ENCODE peak calls at places on chromosomes 3 and 15, in seven cellular contexts. One of them, this sample, is unnamed.

GRCh38 chr3:134197681-134198261 is 52.9 kb downstream of the RYK start:
- ATAC-seq in PC-3: peak
- ATAC-seq in A549: peak
- ATAC-seq in heart left ventricle: peak
- ATAC-seq in pancreas: peak
- ATAC-seq in RWPE2: peak
- ATAC-seq in right cardiac atrium: peak
- ATAC-seq in this sample: no peak

GRCh38 chr15:48602358-48603122 is 43.0 kb downstream of the FBN1 start:
- ATAC-seq in PC-3: no peak
- ATAC-seq in A549: no peak
- ATAC-seq in heart left ventricle: peak
- ATAC-seq in pancreas: no peak
- ATAC-seq in RWPE2: peak
- ATAC-seq in right cardiac atrium: peak
- ATAC-seq in this sample: peak

GRCh38 chr15:67199881-67200763 is 54.3 kb downstream of the AAGAB start:
- ATAC-seq in PC-3: no peak
- ATAC-seq in A549: no peak
- ATAC-seq in heart left ventricle: peak
- ATAC-seq in pancreas: peak
- ATAC-seq in RWPE2: no peak
- ATAC-seq in right cardiac atrium: no peak
- ATAC-seq in this sample: no peak

GRCh38 chr15:77589839-77590238 is 42.9 kb downstream of the LINGO1 start:
- ATAC-seq in PC-3: no peak
- ATAC-seq in A549: no peak
- ATAC-seq in heart left ventricle: peak
- ATAC-seq in pancreas: peak
- ATAC-seq in RWPE2: peak
- ATAC-seq in right cardiac atrium: peak
- ATAC-seq in this sample: no peak

GRCh38 chr3:127001486-127002194 is 18.7 kb downstream of the PLXNA1 start:
- ATAC-seq in PC-3: no peak
- ATAC-seq in A549: no peak
- ATAC-seq in heart left ventricle: no peak
- ATAC-seq in pancreas: no peak
- ATAC-seq in RWPE2: peak
- ATAC-seq in right cardiac atrium: no peak
- ATAC-seq in this sample: no peak

GRCh38 chr15:62845239-62846126 is 197.1 kb upstream of the TPM1 start:
- ATAC-seq in PC-3: peak
- ATAC-seq in A549: peak
- ATAC-seq in heart left ventricle: no peak
- ATAC-seq in pancreas: no peak
- ATAC-seq in RWPE2: peak
- ATAC-seq in right cardiac atrium: no peak
- ATAC-seq in this sample: no peak

GRCh38 chr15:70440416-70441138 is 322.8 kb downstream of the UACA start:
- ATAC-seq in PC-3: no peak
- ATAC-seq in A549: no peak
- ATAC-seq in heart left ventricle: no peak
- ATAC-seq in pancreas: no peak
- ATAC-seq in RWPE2: no peak
- ATAC-seq in right cardiac atrium: no peak
- ATAC-seq in this sample: no peak

GRCh38 chr15:38351466-38351865 is 98.8 kb downstream of the SPRED1 start:
- ATAC-seq in PC-3: no peak
- ATAC-seq in A549: no peak
- ATAC-seq in heart left ventricle: no peak
- ATAC-seq in pancreas: no peak
- ATAC-seq in RWPE2: no peak
- ATAC-seq in right cardiac atrium: no peak
- ATAC-seq in this sample: no peak

GRCh38 chr15:41919954-41920538 is 26.2 kb upstream of the SPTBN5 start:
- ATAC-seq in PC-3: no peak
- ATAC-seq in A549: no peak
- ATAC-seq in heart left ventricle: peak
- ATAC-seq in pancreas: peak
- ATAC-seq in RWPE2: no peak
- ATAC-seq in right cardiac atrium: peak
- ATAC-seq in this sample: peak

GRCh38 chr3:66441124-66441523 is 59.7 kb downstream of the LRIG1 start:
- ATAC-seq in PC-3: no peak
- ATAC-seq in A549: no peak
- ATAC-seq in heart left ventricle: no peak
- ATAC-seq in pancreas: no peak
- ATAC-seq in RWPE2: peak
- ATAC-seq in right cardiac atrium: no peak
- ATAC-seq in this sample: no peak

GRCh38 chr3:197103766-197104165 is 74.1 kb upstream of the MELTF start:
- ATAC-seq in PC-3: peak
- ATAC-seq in A549: no peak
- ATAC-seq in heart left ventricle: no peak
- ATAC-seq in pancreas: no peak
- ATAC-seq in RWPE2: no peak
- ATAC-seq in right cardiac atrium: no peak
- ATAC-seq in this sample: no peak

GRCh38 chr3:32794487-32795308 is 23.1 kb upstream of the TRIM71 start:
- ATAC-seq in PC-3: peak
- ATAC-seq in A549: peak
- ATAC-seq in heart left ventricle: no peak
- ATAC-seq in pancreas: peak
- ATAC-seq in RWPE2: peak
- ATAC-seq in right cardiac atrium: no peak
- ATAC-seq in this sample: no peak

DNA sequence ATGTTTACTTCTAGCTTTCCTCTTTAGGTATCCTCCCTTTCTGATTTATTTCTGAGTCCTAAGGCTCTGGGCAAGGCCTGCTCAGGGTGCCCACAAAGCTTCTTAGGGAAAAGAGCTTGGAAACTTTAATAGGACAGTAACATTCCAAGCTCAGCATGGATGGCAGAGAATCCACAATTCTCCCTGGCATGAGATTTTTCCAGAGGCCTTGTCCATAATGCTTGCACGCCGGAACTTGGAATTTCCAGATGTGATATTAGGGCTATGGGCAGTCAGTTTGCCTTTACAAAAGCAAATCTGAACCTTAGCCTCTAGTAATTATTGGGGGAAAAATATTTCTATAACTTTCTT is 139.0 kb upstream of the RBMS3 start:
- ATAC-seq in PC-3: no peak
- ATAC-seq in A549: no peak
- ATAC-seq in heart left ventricle: no peak
- ATAC-seq in pancreas: no peak
- ATAC-seq in RWPE2: no peak
- ATAC-seq in right cardiac atrium: no peak
- ATAC-seq in this sample: no peak
- H3K27ac ChIP-seq in PC-3: no peak
- H3K27ac ChIP-seq in A549: no peak
- H3K27ac ChIP-seq in heart left ventricle: peak
- H3K27ac ChIP-seq in pancreas: no peak
- H3K27ac ChIP-seq in RWPE2: no peak
- H3K27ac ChIP-seq in right cardiac atrium: no peak
- H3K27ac ChIP-seq in this sample: peak

GRCh38 chr3:9792405-9793160 is at the start of the genes ARPC4 and TADA3:
- ATAC-seq in PC-3: peak
- ATAC-seq in A549: peak
- ATAC-seq in heart left ventricle: peak
- ATAC-seq in pancreas: peak
- ATAC-seq in RWPE2: peak
- ATAC-seq in right cardiac atrium: peak
- ATAC-seq in this sample: peak

GRCh38 chr3:9794400-9794799 is 1.5 kb downstream of the ARPC4 start:
- ATAC-seq in PC-3: no peak
- ATAC-seq in A549: no peak
- ATAC-seq in heart left ventricle: no peak
- ATAC-seq in pancreas: no peak
- ATAC-seq in RWPE2: no peak
- ATAC-seq in right cardiac atrium: no peak
- ATAC-seq in this sample: no peak

GRCh38 chr3:9791790-9792404 is 376 bp downstream of the TADA3 start:
- ATAC-seq in PC-3: no peak
- ATAC-seq in A549: no peak
- ATAC-seq in heart left ventricle: no peak
- ATAC-seq in pancreas: no peak
- ATAC-seq in RWPE2: no peak
- ATAC-seq in right cardiac atrium: no peak
- ATAC-seq in this sample: no peak

GRCh38 chr3:9795212-9795611 is 2.3 kb downstream of the ARPC4 start:
- ATAC-seq in PC-3: no peak
- ATAC-seq in A549: no peak
- ATAC-seq in heart left ventricle: no peak
- ATAC-seq in pancreas: no peak
- ATAC-seq in RWPE2: no peak
- ATAC-seq in right cardiac atrium: no peak
- ATAC-seq in this sample: no peak

GRCh38 chr3:9793161-9793781 is 389 bp downstream of the ARPC4 start:
- ATAC-seq in PC-3: peak
- ATAC-seq in A549: peak
- ATAC-seq in heart left ventricle: peak
- ATAC-seq in pancreas: peak
- ATAC-seq in RWPE2: peak
- ATAC-seq in right cardiac atrium: peak
- ATAC-seq in this sample: peak
- H3K27ac ChIP-seq in PC-3: peak
- H3K27ac ChIP-seq in A549: peak
- H3K27ac ChIP-seq in heart left ventricle: peak
- H3K27ac ChIP-seq in pancreas: peak
- H3K27ac ChIP-seq in RWPE2: peak
- H3K27ac ChIP-seq in right cardiac atrium: peak
- H3K27ac ChIP-seq in this sample: peak

DNA sequence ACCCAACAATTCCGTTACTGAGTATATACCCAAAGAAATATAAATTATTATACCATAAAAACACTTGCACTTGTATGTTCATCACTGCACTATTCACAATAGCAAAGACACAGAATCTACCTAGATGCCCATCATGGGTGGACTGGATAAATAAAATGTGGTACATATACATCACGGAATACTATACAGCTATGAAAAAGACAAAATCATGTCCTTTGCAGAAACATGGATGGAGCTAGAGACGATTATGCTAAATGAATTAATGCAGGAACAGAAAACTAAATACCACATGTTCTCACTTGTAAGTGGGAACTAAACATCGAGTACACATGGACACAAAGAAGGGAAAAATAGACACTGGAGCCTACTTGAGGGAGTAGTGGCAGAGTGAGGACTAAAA is 185.3 kb downstream of the PYDC2 start:
- ATAC-seq in PC-3: no peak
- ATAC-seq in A549: no peak
- ATAC-seq in heart left ventricle: no peak
- ATAC-seq in pancreas: no peak
- ATAC-seq in RWPE2: no peak
- ATAC-seq in right cardiac atrium: no peak
- ATAC-seq in this sample: no peak
- H3K27ac ChIP-seq in PC-3: no peak
- H3K27ac ChIP-seq in A549: no peak
- H3K27ac ChIP-seq in heart left ventricle: no peak
- H3K27ac ChIP-seq in pancreas: no peak
- H3K27ac ChIP-seq in RWPE2: no peak
- H3K27ac ChIP-seq in right cardiac atrium: no peak
- H3K27ac ChIP-seq in this sample: no peak

DNA sequence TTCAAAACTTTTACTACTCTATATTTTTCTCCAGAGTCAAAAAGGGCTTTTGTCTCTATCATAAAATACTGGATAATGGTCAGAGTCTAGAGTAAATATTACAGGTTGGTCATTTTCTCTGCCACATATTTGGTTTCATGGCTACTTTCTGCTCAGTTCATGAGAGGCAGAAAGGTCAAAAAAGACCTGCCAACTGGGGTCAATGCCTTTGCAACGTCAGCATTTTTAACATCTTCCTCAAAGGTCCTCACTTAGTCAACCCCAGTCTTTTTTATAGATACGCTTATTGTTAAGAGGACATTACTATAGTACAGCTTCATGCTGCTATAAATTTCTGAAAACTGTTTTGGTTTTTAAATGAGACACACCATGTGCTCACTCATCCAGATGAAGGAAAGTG is 312.1 kb upstream of the ARHGEF26 start:
- ATAC-seq in PC-3: no peak
- ATAC-seq in A549: no peak
- ATAC-seq in heart left ventricle: no peak
- ATAC-seq in pancreas: no peak
- ATAC-seq in RWPE2: no peak
- ATAC-seq in right cardiac atrium: no peak
- ATAC-seq in this sample: no peak
- H3K27ac ChIP-seq in PC-3: no peak
- H3K27ac ChIP-seq in A549: no peak
- H3K27ac ChIP-seq in heart left ventricle: no peak
- H3K27ac ChIP-seq in pancreas: no peak
- H3K27ac ChIP-seq in RWPE2: no peak
- H3K27ac ChIP-seq in right cardiac atrium: no peak
- H3K27ac ChIP-seq in this sample: no peak

GRCh38 chr3:3015472-3016089 is 94.6 kb downstream of the IL5RA start:
- ATAC-seq in PC-3: peak
- ATAC-seq in A549: peak
- ATAC-seq in heart left ventricle: peak
- ATAC-seq in pancreas: peak
- ATAC-seq in RWPE2: peak
- ATAC-seq in right cardiac atrium: peak
- ATAC-seq in this sample: no peak

DNA sequence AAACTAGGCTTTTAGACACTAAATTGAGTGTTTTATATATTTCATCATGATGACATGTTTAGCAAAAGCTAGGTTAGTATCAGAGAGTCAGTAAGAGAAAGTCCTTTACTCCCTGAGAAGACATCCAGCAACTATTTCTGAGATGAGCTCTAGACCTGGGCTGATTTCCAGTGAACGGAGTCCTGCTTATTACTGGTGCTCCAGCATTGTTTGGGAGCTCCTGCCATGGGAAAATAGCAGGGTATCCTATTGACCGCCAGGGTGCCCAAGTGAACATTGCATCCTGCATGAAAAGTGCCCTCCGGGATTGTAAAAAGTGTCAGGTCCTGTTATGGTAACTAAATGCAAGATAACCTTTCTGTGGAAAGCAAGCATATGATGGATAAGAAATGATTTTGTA is 96.9 kb downstream of the IL5RA start:
- ATAC-seq in PC-3: no peak
- ATAC-seq in A549: no peak
- ATAC-seq in heart left ventricle: no peak
- ATAC-seq in pancreas: no peak
- ATAC-seq in RWPE2: no peak
- ATAC-seq in right cardiac atrium: no peak
- ATAC-seq in this sample: no peak
- H3K27ac ChIP-seq in PC-3: no peak
- H3K27ac ChIP-seq in A549: no peak
- H3K27ac ChIP-seq in heart left ventricle: no peak
- H3K27ac ChIP-seq in pancreas: no peak
- H3K27ac ChIP-seq in RWPE2: no peak
- H3K27ac ChIP-seq in right cardiac atrium: no peak
- H3K27ac ChIP-seq in this sample: no peak